ENCODE peak calls at places on chromosomes 5 and 9, in ten cellular contexts. O, D, X, L, Z, S, N, Q, Y and R are unnamed samples.

GRCh38 chr9:121171236-121171635 is 30.4 kb downstream of the RAB14 start:
- DNase-seq in Z (no peak), X (no peak), O (no peak), Q (no peak), S (no peak), Y (no peak), N (no peak), L (no peak), D (no peak), R (no peak)

GRCh38 chr5:142012792-142013388 is at the start of gene GNPDA1:
- DNase-seq in S (peak), X (peak), Q (peak), D (peak), L (peak), N (peak), Z (peak), Y (peak), O (peak), R (peak)

GRCh38 chr9:19985081-19985480 is 196.2 kb upstream of the SLC24A2 start:
- DNase-seq in O (no peak), S (no peak), Q (no peak), Y (no peak), N (no peak), X (no peak), Z (no peak), L (no peak), D (no peak), R (no peak)

GRCh38 chr5:171415115-171415730 is 4.2 kb upstream of the FGF18 start:
- DNase-seq in D (no peak), O (no peak), N (peak), Y (peak), S (no peak), X (no peak), Q (no peak), L (no peak), Z (no peak), R (no peak)

GRCh38 chr9:114497220-114497619 is 8.1 kb downstream of the WHRN start:
- DNase-seq in S (no peak), O (no peak), X (no peak), L (no peak), N (no peak), Z (no peak), Y (no peak), Q (no peak), D (no peak), R (no peak)

GRCh38 chr5:153546566-153546965 is 56.1 kb downstream of the GRIA1 start:
- DNase-seq in X (no peak), S (no peak), Y (no peak), L (no peak), O (no peak), D (no peak), N (peak), Q (no peak), Z (no peak), R (no peak)

GRCh38 chr9:137168907-137169763 is 716 bp downstream of the LRRC26 start:
- DNase-seq in Y (peak), N (peak), X (no peak), O (peak), S (peak), Q (no peak), D (peak), L (peak), Z (peak), R (no peak)

GRCh38 chr9:69885474-69885929 is 64.9 kb downstream of the CFAP95 start:
- DNase-seq in O (no peak), N (peak), D (no peak), Q (no peak), X (no peak), S (no peak), Y (peak), L (no peak), Z (no peak), R (no peak)

GRCh38 chr9:16426716-16427115 is 443.8 kb downstream of the BNC2 start:
- DNase-seq in S (peak), Y (no peak), L (peak), N (no peak), X (no peak), O (no peak), Q (no peak), Z (no peak), D (no peak), R (no peak)

GRCh38 chr5:14793851-14794250 is 77.7 kb downstream of the ANKH start:
- DNase-seq in Y (no peak), Z (no peak), N (no peak), D (no peak), Q (no peak), X (no peak), S (no peak), L (no peak), O (no peak), R (no peak)

GRCh38 chr5:133412661-133413060 is 199.7 kb downstream of the FSTL4 start:
- DNase-seq in Q (no peak), D (no peak), O (no peak), Z (no peak), S (no peak), Y (no peak), N (no peak), X (no peak), L (no peak), R (no peak)

GRCh38 chr5:72598461-72599433 is 91.5 kb upstream of the ZNF366 start:
- DNase-seq in S (peak), X (no peak), Z (no peak), Q (peak), D (no peak), O (no peak), Y (no peak), N (peak), L (peak), R (peak)

GRCh38 chr5:105581988-105582690 is 2019.5 kb upstream of the NUDT12 start:
- DNase-seq in Z (no peak), Q (no peak), Y (no peak), N (no peak), O (no peak), L (no peak), X (no peak), S (no peak), D (no peak), R (no peak)

GRCh38 chr9:124353811-124354274 is 61.4 kb downstream of the PSMB7 start:
- DNase-seq in O (no peak), X (no peak), N (peak), D (no peak), Z (peak), S (no peak), Q (no peak), L (no peak), Y (no peak), R (no peak)

GRCh38 chr9:91147079-91147708 is 214.5 kb downstream of the AUH start:
- DNase-seq in X (no peak), Q (no peak), Z (no peak), L (no peak), D (no peak), N (no peak), Y (no peak), O (no peak), S (no peak), R (no peak)

GRCh38 chr5:1202798-1203185 is 1.4 kb downstream of the SLC6A19 start:
- DNase-seq in Z (no peak), O (no peak), Y (no peak), X (peak), D (no peak), Q (no peak), S (no peak), L (no peak), N (no peak), R (no peak)

GRCh38 chr5:1205255-1206180 is 4.1 kb downstream of the SLC6A19 start:
- DNase-seq in Y (no peak), Z (no peak), S (no peak), Q (no peak), N (no peak), O (no peak), X (peak), D (no peak), L (no peak), R (no peak)

GRCh38 chr5:1203968-1204692 is 2.7 kb downstream of the SLC6A19 start:
- DNase-seq in Y (no peak), N (no peak), D (no peak), Z (no peak), S (no peak), O (no peak), L (no peak), Q (no peak), X (peak), R (no peak)

GRCh38 chr5:1203311-1203967 is 2.0 kb downstream of the SLC6A19 start:
- DNase-seq in O (no peak), D (no peak), N (no peak), L (no peak), S (no peak), Z (no peak), X (peak), Q (no peak), Y (no peak), R (no peak)

DNA sequence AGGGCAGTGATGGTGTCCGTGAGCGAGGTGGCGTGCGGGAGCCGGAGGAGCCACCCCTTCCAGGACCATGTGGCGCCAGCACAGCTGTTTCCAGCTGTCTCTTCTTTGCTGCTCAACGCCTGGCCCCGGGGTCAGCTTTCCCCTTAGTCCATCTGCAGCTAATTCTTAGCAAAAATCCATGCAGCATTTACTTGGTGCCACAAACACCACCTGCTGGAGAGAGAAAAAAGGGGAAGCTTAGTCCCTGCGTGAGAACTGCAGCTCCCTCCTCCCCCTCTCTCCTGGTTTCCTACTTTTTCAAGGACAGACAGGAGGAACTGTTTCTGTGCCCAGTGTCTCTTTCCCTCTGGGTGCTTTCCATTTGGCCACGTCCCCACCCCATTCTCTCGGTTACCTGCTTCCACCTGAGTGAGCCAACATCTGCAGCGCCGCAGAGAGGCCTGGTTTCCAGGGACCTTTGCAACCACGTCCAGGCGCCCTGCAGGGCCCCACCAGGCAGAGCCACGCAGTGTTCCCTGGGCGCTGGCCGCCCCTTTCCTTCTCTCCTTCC is 3.4 kb downstream of the SLC6A19 start:
- DNase-seq in S (peak), X (peak), L (no peak), Q (peak), D (peak), N (peak), O (no peak), Y (no peak), Z (no peak), R (no peak)
- TF ChIP-seq CTCF in S (peak), X (peak), L (no peak), Q (no peak), D (peak), N (peak), O (no peak), Y (no peak), Z (no peak), R (no peak)

GRCh38 chr5:123273984-123274383 is 149.2 kb downstream of the CEP120 start:
- DNase-seq in S (no peak), L (no peak), Z (no peak), D (no peak), O (no peak), X (no peak), Y (no peak), N (no peak), Q (no peak), R (no peak)
- TF ChIP-seq CTCF in S (no peak), L (no peak), Z (no peak), D (no peak), O (no peak), X (peak), Y (peak), N (peak), Q (no peak), R (no peak)

DNA sequence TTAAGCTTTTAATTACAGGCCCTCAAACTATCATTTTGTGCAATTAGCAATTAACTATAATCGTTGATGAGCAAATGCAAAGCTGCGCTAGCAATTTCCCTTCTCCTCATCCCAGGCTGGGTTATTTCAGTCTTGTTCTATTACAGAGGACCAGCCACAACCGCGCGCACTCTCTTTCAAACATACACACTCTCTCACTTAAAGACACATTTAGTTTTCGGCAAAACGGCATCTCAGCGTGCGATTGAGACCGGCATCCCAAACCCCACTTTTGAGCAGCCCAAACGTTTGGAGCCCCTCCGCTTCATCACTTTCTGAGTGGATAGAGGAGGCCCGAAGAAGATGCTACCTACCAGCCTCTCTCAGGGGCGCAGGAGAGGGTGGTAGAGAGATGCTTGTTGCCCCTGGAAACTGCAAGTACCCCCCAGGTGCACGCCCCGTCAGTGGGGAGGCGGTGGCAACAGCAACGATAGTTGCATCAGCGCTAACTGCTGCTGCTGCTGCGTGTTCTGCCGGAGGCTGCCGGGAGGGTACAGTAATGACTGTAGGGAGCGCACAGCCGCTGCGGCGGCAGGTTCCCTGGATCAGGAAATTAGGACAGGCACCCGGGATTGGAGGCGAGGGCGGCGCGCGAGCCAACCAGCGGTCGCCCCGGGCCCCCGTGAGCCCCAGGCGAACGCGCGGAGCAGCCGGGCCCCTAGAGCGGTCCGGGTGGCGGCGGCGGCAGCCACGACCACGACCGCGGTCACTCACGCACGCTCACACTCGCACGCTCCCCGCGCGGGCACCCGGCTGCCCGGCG is 510 bp upstream of the VLDLR start:
- DNase-seq in X (peak), N (peak), L (peak), Z (no peak), O (no peak), Y (peak), S (peak), D (peak), Q (no peak), R (no peak)
- TF ChIP-seq CTCF in X (no peak), N (peak), L (no peak), Z (no peak), O (no peak), Y (no peak), S (peak), D (no peak), Q (no peak), R (no peak)

DNA sequence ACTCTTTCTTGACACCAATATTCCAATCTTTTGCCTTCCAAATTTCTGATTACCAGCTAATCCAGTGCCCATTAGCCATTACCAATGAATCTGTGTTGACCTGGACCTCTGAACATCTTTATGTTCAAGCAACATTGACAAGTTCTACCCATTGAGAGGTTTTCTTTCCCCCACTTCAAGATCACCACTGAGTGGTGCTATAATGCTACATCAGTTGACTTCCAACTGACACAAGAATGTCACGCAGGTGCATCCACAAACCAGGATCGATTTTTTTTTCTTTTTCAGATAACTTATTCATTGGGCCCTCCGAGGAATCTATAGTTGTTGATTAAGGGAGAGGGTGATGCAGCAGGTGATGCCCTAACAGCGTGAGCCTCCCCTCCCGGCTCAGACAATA is 102.6 kb downstream of the SLC1A3 start:
- DNase-seq in S (no peak), O (no peak), Z (no peak), D (no peak), N (no peak), X (no peak), L (no peak), Q (no peak), Y (no peak), R (no peak)
- TF ChIP-seq CTCF in S (no peak), O (peak), Z (no peak), D (no peak), N (no peak), X (no peak), L (no peak), Q (peak), Y (no peak), R (no peak)

GRCh38 chr5:158770506-158770905 is 329.2 kb downstream of the EBF1 start:
- DNase-seq in Y (no peak), S (no peak), Z (peak), X (no peak), L (peak), Q (peak), D (no peak), N (peak), O (no peak), R (no peak)
- TF ChIP-seq CTCF in Y (peak), S (peak), Z (peak), X (no peak), L (no peak), Q (peak), D (no peak), N (peak), O (no peak), R (no peak)

GRCh38 chr9:135501261-135502167 is 1.0 kb downstream of the MRPS2 start:
- DNase-seq in L (no peak), S (no peak), Z (peak), D (no peak), Y (peak), Q (no peak), O (peak), N (no peak), X (peak), R (no peak)
- TF ChIP-seq CTCF in L (no peak), S (no peak), Z (no peak), D (no peak), Y (no peak), Q (no peak), O (no peak), N (no peak), X (no peak), R (no peak)